ENCODE peak calls at places on chromosomes 11 and 22, in five cellular contexts. A, F, G, O and L are unnamed samples.

GRCh38 chr11:122691751-122692150 is 36.2 kb downstream of the UBASH3B start:
- DNase-seq in O (no peak), A (no peak), G (no peak), F (no peak), L (no peak)

GRCh38 chr11:112525270-112525669 is 264.6 kb upstream of the PLET1 start:
- DNase-seq in O (peak; percentile 19), A (peak; percentile 21), G (peak; percentile 48), F (peak; percentile 12), L (no peak)

GRCh38 chr11:126485021-126485781 is 129.7 kb downstream of the ST3GAL4 start:
- DNase-seq in O (peak; percentile 13), F (peak; percentile 40), A (no peak), G (no peak), L (no peak)

GRCh38 chr11:76239483-76240142 is 33.3 kb upstream of the WNT11 start:
- DNase-seq in O (no peak), A (no peak), F (no peak), G (peak; percentile 38), L (no peak)

GRCh38 chr11:33606762-33607161 is 93.9 kb downstream of the C11orf91 start:
- DNase-seq in G (no peak), A (no peak), F (no peak), O (no peak), L (no peak)

GRCh38 chr11:57277845-57278720 is 41.0 kb upstream of the APLNR start:
- DNase-seq in F (peak; percentile 60), O (peak; percentile 90), A (peak; percentile 84), G (peak; percentile 71), L (peak; percentile 70)

GRCh38 chr22:46696614-46697013 is 41.4 kb downstream of the CERK start:
- DNase-seq in A (no peak), G (no peak), O (no peak), F (no peak), L (no peak)

GRCh38 chr11:112249871-112250590 is 10.6 kb downstream of the PLET1 start:
- DNase-seq in A (no peak), G (no peak), O (no peak), F (peak; percentile 68), L (no peak)

GRCh38 chr11:108614086-108614485 is 20.5 kb upstream of the EXPH5 start:
- DNase-seq in A (no peak), G (no peak), F (peak; percentile 10), O (no peak), L (no peak)

GRCh38 chr22:32561756-32562155 is 87.1 kb downstream of the FBXO7 start:
- DNase-seq in O (no peak), F (no peak), A (no peak), G (no peak), L (no peak)

GRCh38 chr11:109309153-109309552 is 112.8 kb upstream of the C11orf87 start:
- DNase-seq in A (no peak), G (no peak), O (no peak), F (peak; percentile 73), L (no peak)

GRCh38 chr22:21762712-21763581 is 27.4 kb upstream of the YPEL1 start:
- DNase-seq in A (no peak), F (no peak), O (no peak), G (no peak), L (no peak)

GRCh38 chr11:64885367-64886286 is 7.2 kb upstream of the EHD1 start:
- DNase-seq in A (peak; percentile 37), F (peak; percentile 78), O (peak; percentile 83), G (no peak), L (no peak)

GRCh38 chr11:61357233-61357893 is 4.3 kb downstream of the CYB561A3 start:
- DNase-seq in O (no peak), A (no peak), G (no peak), F (no peak), L (no peak)

GRCh38 chr11:123421589-123421988 is 8.5 kb upstream of the GRAMD1B start:
- DNase-seq in G (no peak), A (no peak), O (no peak), F (no peak), L (no peak)

GRCh38 chr11:65770951-65771567 is 9.7 kb downstream of the AP5B1 start:
- DNase-seq in F (no peak), A (no peak), O (no peak), G (no peak), L (no peak)

GRCh38 chr22:24002849-24003248 is 2.4 kb downstream of the GSTT4 start:
- DNase-seq in O (no peak), A (no peak), G (no peak), F (no peak), L (no peak)

GRCh38 chr11:118076754-118077281 is at the start of gene TMPRSS4:
- DNase-seq in F (no peak), G (peak; percentile 60), O (no peak), A (peak; percentile 94), L (peak; percentile 76)

GRCh38 chr22:31075961-31076360 is 5.2 kb upstream of the SMTN start:
- DNase-seq in F (no peak), A (peak; percentile 72), O (no peak), G (peak; percentile 69), L (peak; percentile 50)

GRCh38 chr11:1152316-1153104 is 5.2 kb upstream of the MUC5AC start:
- DNase-seq in G (no peak), F (peak; percentile 72), A (no peak), O (peak; percentile 27), L (peak; percentile 72)

GRCh38 chr11:111441443-111441842 is 62.4 kb upstream of the POU2AF1 start:
- DNase-seq in A (no peak), O (peak; percentile 61), F (peak; percentile 86), G (no peak), L (no peak)

GRCh38 chr11:96061730-96062524 is 138.0 kb upstream of the MTMR2 start:
- DNase-seq in A (no peak), G (no peak), F (peak; percentile 73), O (peak; percentile 68), L (no peak)

GRCh38 chr11:75198278-75198948 is 42.2 kb upstream of the TPBGL start:
- DNase-seq in A (no peak), F (no peak), O (no peak), G (no peak), L (no peak)

GRCh38 chr11:61534901-61535839 is 26.6 kb downstream of the LRRC10B start:
- DNase-seq in G (no peak), F (no peak), A (no peak), O (no peak), L (no peak)

GRCh38 chr11:46277313-46277622 is 194 bp upstream of the CREB3L1 start:
- DNase-seq in A (no peak), G (no peak), F (peak; percentile 61), O (no peak), L (no peak)

GRCh38 chr11:61890536-61891330 is 612 bp downstream of the FADS3 start:
- DNase-seq in G (peak; percentile 74), A (peak; percentile 36), F (peak; percentile 80), O (peak; percentile 77), L (no peak)

GRCh38 chr22:25688627-25689026 is 53.4 kb upstream of the MYO18B start:
- DNase-seq in O (no peak), A (no peak), G (no peak), F (no peak), L (no peak)

GRCh38 chr22:46055176-46055850 is 78.4 kb upstream of the WNT7B start:
- DNase-seq in O (peak; percentile 38), F (peak; percentile 67), G (peak; percentile 68), A (peak; percentile 78), L (peak; percentile 72)

GRCh38 chr11:17564687-17565042 is 17.6 kb downstream of the OTOG start:
- DNase-seq in G (no peak), O (no peak), A (peak; percentile 17), F (no peak), L (no peak)